ENCODE peak calls at places on chromosomes 11 and 22, in five cellular contexts. E, B, N, F and T are unnamed samples.

GRCh38 chr22:28014141-28015055 is 95.3 kb upstream of the PITPNB start:
- DNase-seq in E (no peak), B (no peak), N (no peak), F (no peak), T (no peak)

GRCh38 chr11:33044281-33044680 is 4.9 kb downstream of the TCP11L1 start:
- DNase-seq in E (no peak), B (no peak), N (no peak), F (no peak), T (no peak)

GRCh38 chr22:44392446-44392921 is 79.7 kb upstream of the SHISAL1 start:
- DNase-seq in E (no peak), B (no peak), N (no peak), F (no peak), T (no peak)

GRCh38 chr22:29837780-29838598 is at the start of gene ASCC2:
- DNase-seq in E (peak; percentile 97), B (peak; percentile 91), N (peak; percentile 97), F (peak; percentile 96), T (peak; percentile 98)

GRCh38 chr11:12598330-12599256 is 75.6 kb upstream of the TEAD1 start:
- DNase-seq in E (no peak), B (no peak), N (peak; percentile 18), F (no peak), T (no peak)

GRCh38 chr11:111886032-111886431 is 6.7 kb downstream of the CFAP68 start:
- DNase-seq in E (no peak), B (no peak), N (no peak), F (no peak), T (no peak)

GRCh38 chr11:66450610-66451009 is 12.0 kb upstream of the MRPL11 start:
- DNase-seq in E (no peak), B (no peak), N (no peak), F (no peak), T (no peak)

GRCh38 chr22:33579448-33580093 is 340.7 kb downstream of the LARGE1 start:
- DNase-seq in E (peak; percentile 53), B (no peak), N (peak; percentile 41), F (peak; percentile 81), T (peak; percentile 67)

GRCh38 chr22:24758164-24758799 is 16.2 kb downstream of the PIWIL3 start:
- DNase-seq in E (no peak), B (no peak), N (peak; percentile 76), F (peak; percentile 34), T (peak; percentile 57)

GRCh38 chr11:1733009-1733715 is 17.2 kb downstream of the IFITM10 start:
- DNase-seq in E (no peak), B (no peak), N (no peak), F (no peak), T (no peak)

GRCh38 chr11:102387056-102387781 is 40.2 kb downstream of the BIRC2 start:
- DNase-seq in E (no peak), B (no peak), N (no peak), F (no peak), T (no peak)

GRCh38 chr11:68406318-68407313 is 53.9 kb upstream of the PPP6R3 start:
- DNase-seq in E (no peak), B (no peak), N (no peak), F (peak; percentile 38), T (no peak)

GRCh38 chr11:78564037-78564888 is 10.4 kb downstream of the NARS2 start:
- DNase-seq in E (no peak), B (peak; percentile 40), N (peak; percentile 73), F (peak; percentile 60), T (peak; percentile 36)

DNA sequence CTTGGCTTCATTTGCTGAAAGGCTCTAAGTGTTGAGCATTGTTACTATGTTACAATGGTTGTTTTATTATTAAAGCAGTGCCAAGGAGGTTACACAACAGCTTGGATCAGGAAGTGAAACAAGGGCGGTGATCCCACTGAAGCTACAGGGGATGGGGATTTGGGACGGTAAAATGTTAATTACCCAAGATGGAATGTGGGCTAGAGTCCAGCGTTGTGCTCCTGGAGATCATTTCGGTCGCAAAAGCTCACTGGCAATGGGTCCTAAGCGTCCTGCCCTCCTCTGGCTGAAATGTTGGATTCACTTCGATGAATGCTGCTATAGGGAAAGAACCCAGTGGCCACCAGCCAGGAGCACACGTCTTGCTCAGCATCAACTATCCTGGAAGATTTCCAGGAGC is 48.3 kb downstream of the FAM83F start:
- DNase-seq in E (no peak), B (no peak), N (no peak), F (no peak), T (no peak)
- TF ChIP-seq EP300 in E (no peak), B (no peak), N (no peak), F (no peak), T (no peak)

GRCh38 chr11:92329644-92330043 is 105.0 kb downstream of the FAT3 start:
- DNase-seq in E (no peak), B (no peak), N (no peak), F (no peak), T (no peak)
- TF ChIP-seq TAF1 in E (no peak), B (no peak), N (no peak), F (no peak), T (no peak)

GRCh38 chr11:27506200-27507182 is at the start of gene LIN7C:
- DNase-seq in E (peak; percentile 91), B (peak; percentile 80), N (peak; percentile 99), F (peak; percentile 95), T (peak; percentile 93)
- TF ChIP-seq EP300 in E (no peak), B (no peak), N (peak; percentile 14), F (peak; percentile 42), T (no peak)

GRCh38 chr11:73152861-73153483 is 10.9 kb upstream of the FCHSD2 start:
- DNase-seq in E (no peak), B (peak; percentile 97), N (no peak), F (no peak), T (no peak)
- TF ChIP-seq TAF1 in E (no peak), B (peak; percentile 87), N (no peak), F (no peak), T (no peak)

GRCh38 chr11:75454987-75455386 is 22.0 kb upstream of the KLHL35 start:
- DNase-seq in E (no peak), B (no peak), N (no peak), F (no peak), T (no peak)
- TF ChIP-seq EP300 in E (no peak), B (no peak), N (no peak), F (no peak), T (no peak)

GRCh38 chr11:47981667-47982404 is 1.5 kb downstream of the PTPRJ start:
- DNase-seq in E (no peak), B (no peak), N (no peak), F (no peak), T (peak; percentile 27)

GRCh38 chr11:47983464-47984397 is 3.4 kb downstream of the PTPRJ start:
- DNase-seq in E (no peak), B (no peak), N (peak; percentile 68), F (no peak), T (no peak)

GRCh38 chr11:47979378-47980092 is 824 bp upstream of the PTPRJ start:
- DNase-seq in E (no peak), B (no peak), N (no peak), F (no peak), T (peak; percentile 54)

GRCh38 chr11:47980093-47980906 is at the start of gene PTPRJ:
- DNase-seq in E (no peak), B (no peak), N (peak; percentile 75), F (no peak), T (peak; percentile 90)

DNA sequence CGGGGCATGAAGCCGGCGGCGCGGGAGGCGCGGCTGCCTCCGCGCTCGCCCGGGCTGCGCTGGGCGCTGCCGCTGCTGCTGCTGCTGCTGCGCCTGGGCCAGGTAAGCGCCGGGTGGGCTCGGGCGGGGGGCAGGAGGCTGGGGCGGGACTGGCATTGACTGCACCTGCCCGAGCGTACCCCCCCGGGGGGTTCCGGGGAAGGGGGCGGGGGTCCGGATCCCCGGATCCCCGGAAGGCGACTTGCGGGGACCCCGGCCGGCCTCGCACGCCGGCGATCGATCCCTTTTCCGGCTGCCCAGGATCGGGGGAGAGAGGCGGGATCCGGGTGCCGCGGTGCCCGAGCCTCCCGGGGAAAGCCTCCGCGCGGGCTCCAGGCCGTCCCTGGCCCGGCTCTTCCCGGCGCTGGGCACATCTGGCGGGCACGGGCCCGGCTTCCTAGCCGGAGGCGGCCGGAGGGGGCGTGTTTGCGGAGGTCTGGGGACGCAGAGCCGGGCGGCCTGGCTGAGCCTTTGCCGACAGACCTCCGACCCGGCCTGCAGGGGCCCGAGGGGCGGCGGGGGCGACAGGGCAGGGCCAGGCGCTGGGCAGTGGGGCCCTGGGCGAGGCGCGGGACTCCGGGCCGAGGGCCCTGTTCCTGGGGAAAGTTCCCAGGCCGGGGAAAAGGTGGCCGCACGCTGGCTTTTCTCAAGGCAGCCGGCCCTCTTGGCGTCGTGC is 705 bp downstream of the PTPRJ start:
- DNase-seq in E (no peak), B (no peak), N (no peak), F (no peak), T (peak; percentile 93)
- TF ChIP-seq TAF1 in E (peak; percentile 42), B (no peak), N (no peak), F (no peak), T (no peak)

GRCh38 chr22:49960159-49960966 is at the start of gene PIM3:
- DNase-seq in E (peak; percentile 66), B (peak; percentile 84), N (peak; percentile 95), F (peak; percentile 94), T (peak; percentile 98)
- TF ChIP-seq EP300 in E (no peak), B (peak; percentile 20), N (no peak), F (no peak), T (no peak)

GRCh38 chr11:64045700-64046099 is 10.0 kb downstream of the FLRT1 start:
- DNase-seq in E (no peak), B (no peak), N (no peak), F (no peak), T (no peak)

GRCh38 chr11:64043545-64043944 is 7.8 kb downstream of the FLRT1 start:
- DNase-seq in E (no peak), B (no peak), N (no peak), F (no peak), T (no peak)

GRCh38 chr11:64041846-64042245 is 6.1 kb downstream of the FLRT1 start:
- DNase-seq in E (no peak), B (no peak), N (no peak), F (no peak), T (no peak)

GRCh38 chr11:64042301-64042700 is 6.6 kb downstream of the FLRT1 start:
- DNase-seq in E (no peak), B (no peak), N (no peak), F (peak; percentile 23), T (no peak)

DNA sequence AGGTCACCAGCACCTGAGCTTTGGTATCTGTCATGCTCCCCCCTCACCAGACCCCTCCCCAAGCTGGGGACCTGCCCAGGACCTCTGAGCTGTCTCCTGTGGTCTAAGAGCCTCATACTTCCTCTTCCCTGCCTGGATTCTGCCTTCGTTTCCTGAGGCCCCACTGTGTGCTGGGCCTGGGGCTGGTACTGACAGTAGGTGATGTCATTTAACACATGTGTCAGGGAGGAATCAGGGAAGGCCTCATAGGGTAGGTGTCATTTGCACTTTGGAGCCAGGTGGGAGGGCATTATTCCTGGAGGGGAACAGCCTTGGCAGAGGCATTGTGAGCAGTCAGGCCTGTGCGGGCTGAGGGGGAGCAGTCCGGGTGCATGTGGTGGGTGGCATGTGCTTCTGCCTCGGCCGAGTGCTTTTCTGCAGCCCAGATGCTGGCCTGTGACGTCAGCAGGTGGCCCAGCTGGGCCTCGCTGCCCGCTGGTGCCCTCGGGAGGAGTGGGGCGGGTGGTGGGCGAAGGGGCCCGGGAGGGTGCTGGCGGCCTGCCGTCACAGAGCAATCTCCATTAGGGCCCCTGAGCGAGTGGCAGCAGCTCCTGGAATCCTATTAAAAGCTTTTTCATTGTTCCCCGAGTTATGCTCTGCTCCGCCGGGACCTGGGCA is 9.1 kb downstream of the FLRT1 start:
- DNase-seq in E (no peak), B (no peak), N (no peak), F (peak; percentile 10), T (peak; percentile 96)
- TF ChIP-seq TAF1 in E (no peak), B (no peak), N (no peak), F (no peak), T (no peak)

GRCh38 chr11:61552108-61552635 is 28.7 kb downstream of the SYT7 start:
- DNase-seq in E (no peak), B (no peak), N (no peak), F (no peak), T (no peak)
- TF ChIP-seq EP300 in E (no peak), B (no peak), N (no peak), F (no peak), T (no peak)